ENCODE peak calls at places on chromosomes 5 and 9, in nine cellular contexts. B, H, W, N, D, K, J, A and C are unnamed samples.

GRCh38 chr5:143404416-143405062 is 1.1 kb upstream of the NR3C1 start:
- DNase-seq in B (peak), H (peak), W (peak), N (peak), D (peak), K (peak), J (peak), A (peak), C (peak)

GRCh38 chr5:152393420-152393819 is 11.7 kb downstream of the NMUR2 start:
- DNase-seq in B (no peak), H (no peak), W (no peak), N (no peak), D (no peak), K (no peak), J (no peak), A (no peak), C (no peak)

GRCh38 chr5:9544502-9545300 is 1.2 kb downstream of the SEMA5A start:
- DNase-seq in B (peak), H (peak), W (peak), N (peak), D (peak), K (peak), J (peak), A (peak), C (peak)

GRCh38 chr9:72527801-72528195 is 6.4 kb downstream of the TMC1 start:
- DNase-seq in B (no peak), H (no peak), W (no peak), N (no peak), D (no peak), K (no peak), J (no peak), A (no peak), C (no peak)

GRCh38 chr9:1261879-1262278 is 211.7 kb downstream of the DMRT2 start:
- DNase-seq in B (no peak), H (no peak), W (no peak), N (no peak), D (no peak), K (no peak), J (no peak), A (no peak), C (no peak)

GRCh38 chr9:13141629-13142028 is 137.9 kb downstream of the MPDZ start:
- DNase-seq in B (no peak), H (no peak), W (no peak), N (no peak), D (no peak), K (no peak), J (no peak), A (no peak), C (no peak)

GRCh38 chr9:35690447-35691324 is 961 bp upstream of the TPM2 start:
- DNase-seq in B (peak), H (peak), W (peak), N (peak), D (peak), K (peak), J (peak), A (peak), C (peak)

GRCh38 chr9:121989010-121989409 is 104.1 kb downstream of the TTLL11 start:
- DNase-seq in B (peak), H (no peak), W (no peak), N (peak), D (no peak), K (peak), J (no peak), A (no peak), C (no peak)

GRCh38 chr5:68139601-68140441 is 75.7 kb upstream of the PIK3R1 start:
- DNase-seq in B (no peak), H (no peak), W (no peak), N (no peak), D (no peak), K (no peak), J (no peak), A (no peak), C (no peak)

GRCh38 chr5:142426676-142427364 is 102.0 kb upstream of the SPRY4 start:
- DNase-seq in B (no peak), H (no peak), W (no peak), N (no peak), D (no peak), K (no peak), J (no peak), A (no peak), C (no peak)

GRCh38 chr9:124349675-124350484 is 65.4 kb downstream of the PSMB7 start:
- DNase-seq in B (no peak), H (no peak), W (peak), N (no peak), D (no peak), K (no peak), J (no peak), A (no peak), C (no peak)

GRCh38 chr5:171418316-171418981 is 998 bp upstream of the FGF18 start:
- DNase-seq in B (peak), H (no peak), W (peak), N (peak), D (peak), K (peak), J (peak), A (peak), C (peak)

GRCh38 chr5:42516282-42517042 is 93.2 kb downstream of the GHR start:
- DNase-seq in B (no peak), H (no peak), W (no peak), N (no peak), D (no peak), K (no peak), J (no peak), A (no peak), C (no peak)

GRCh38 chr9:26744362-26744965 is 148.1 kb downstream of the CAAP1 start:
- DNase-seq in B (peak), H (peak), W (no peak), N (peak), D (peak), K (peak), J (no peak), A (no peak), C (peak)

GRCh38 chr5:101102506-101102905 is 199.4 kb upstream of the ST8SIA4 start:
- DNase-seq in B (peak), H (no peak), W (no peak), N (no peak), D (no peak), K (peak), J (no peak), A (no peak), C (no peak)

GRCh38 chr5:141521244-141521781 is 32.4 kb downstream of the PCDHGC5 start:
- DNase-seq in B (no peak), H (no peak), W (no peak), N (peak), D (no peak), K (peak), J (peak), A (no peak), C (peak)

GRCh38 chr9:119453490-119453911 is 84.3 kb upstream of the BRINP1 start:
- DNase-seq in B (no peak), H (no peak), W (no peak), N (no peak), D (no peak), K (no peak), J (no peak), A (no peak), C (no peak)

GRCh38 chr9:3887121-3887797 is 361.5 kb upstream of the RFX3 start:
- DNase-seq in B (no peak), H (no peak), W (no peak), N (no peak), D (peak), K (no peak), J (no peak), A (no peak), C (no peak)

GRCh38 chr5:173315495-173316352 is 12.5 kb downstream of the STC2 start:
- DNase-seq in B (peak), H (no peak), W (peak), N (peak), D (peak), K (peak), J (no peak), A (no peak), C (no peak)

GRCh38 chr5:72378636-72379289 is 58.6 kb downstream of the PTCD2 start:
- DNase-seq in B (no peak), H (no peak), W (peak), N (no peak), D (no peak), K (peak), J (peak), A (no peak), C (peak)

GRCh38 chr5:85132269-85132668 is 747.6 kb upstream of the EDIL3 start:
- DNase-seq in B (no peak), H (no peak), W (no peak), N (no peak), D (no peak), K (no peak), J (peak), A (no peak), C (no peak)